ENCODE peak calls at places on chromosomes 13 and 19, in seven cellular contexts. K, X, H, Y, F, V and J are unnamed samples. For H3K4me1, the result is how much of the 10 kb centered on the place peaks cover.

GRCh38 chr13:73248711-73249580 is 190.1 kb downstream of the KLF5 start:
- DNase-seq in F (peak), V (no peak), Y (peak), H (no peak), X (no peak), K (no peak), J (no peak)

GRCh38 chr13:99281811-99282263 is 23.7 kb upstream of the GPR18 start:
- DNase-seq in K (no peak), F (peak), X (peak), H (peak), V (peak), Y (no peak), J (peak)

GRCh38 chr13:112160558-112160957 is 93.6 kb downstream of the SOX1 start:
- DNase-seq in Y (no peak), K (no peak), H (no peak), F (no peak), X (no peak), V (no peak), J (no peak)

GRCh38 chr13:37960427-37960826 is 90.9 kb upstream of the TRPC4 start:
- DNase-seq in V (no peak), Y (no peak), X (no peak), H (no peak), F (peak), K (no peak), J (no peak)

GRCh38 chr19:33186431-33186830 is 7.7 kb upstream of the LRP3 start:
- DNase-seq in Y (no peak), K (no peak), H (no peak), F (no peak), X (no peak), V (no peak), J (no peak)

GRCh38 chr19:32041681-32042292 is 303.6 kb upstream of the ZNF507 start:
- DNase-seq in F (no peak), H (peak), K (peak), Y (peak), X (no peak), V (peak), J (peak)

GRCh38 chr13:25478186-25478585 is 106.4 kb downstream of the ATP8A2 start:
- DNase-seq in V (no peak), Y (no peak), H (no peak), X (no peak), K (no peak), F (no peak), J (no peak)

GRCh38 chr19:39350156-39350555 is 7.9 kb downstream of the SAMD4B start:
- DNase-seq in F (no peak), X (no peak), Y (no peak), K (no peak), H (no peak), V (no peak), J (no peak)

GRCh38 chr13:85659493-85659892 is 139.7 kb downstream of the SLITRK6 start:
- DNase-seq in K (no peak), X (no peak), V (no peak), F (no peak), H (no peak), Y (no peak), J (no peak)

GRCh38 chr13:97879646-97880297 is 73.7 kb upstream of the IPO5 start:
- DNase-seq in V (no peak), Y (no peak), H (no peak), K (no peak), F (peak), X (no peak), J (no peak)

GRCh38 chr19:51514866-51515481 is 13.4 kb upstream of the SIGLEC12 start:
- DNase-seq in V (no peak), Y (no peak), X (peak), F (peak), K (peak), H (no peak), J (no peak)

GRCh38 chr13:44918323-44919102 is 70.8 kb downstream of the NUFIP1 start:
- DNase-seq in V (peak), X (peak), H (peak), Y (peak), F (peak), K (no peak), J (peak)

GRCh38 chr13:71218960-71219359 is 648.0 kb downstream of the DACH1 start:
- DNase-seq in Y (no peak), X (no peak), H (no peak), F (peak), V (no peak), K (peak), J (no peak)

DNA sequence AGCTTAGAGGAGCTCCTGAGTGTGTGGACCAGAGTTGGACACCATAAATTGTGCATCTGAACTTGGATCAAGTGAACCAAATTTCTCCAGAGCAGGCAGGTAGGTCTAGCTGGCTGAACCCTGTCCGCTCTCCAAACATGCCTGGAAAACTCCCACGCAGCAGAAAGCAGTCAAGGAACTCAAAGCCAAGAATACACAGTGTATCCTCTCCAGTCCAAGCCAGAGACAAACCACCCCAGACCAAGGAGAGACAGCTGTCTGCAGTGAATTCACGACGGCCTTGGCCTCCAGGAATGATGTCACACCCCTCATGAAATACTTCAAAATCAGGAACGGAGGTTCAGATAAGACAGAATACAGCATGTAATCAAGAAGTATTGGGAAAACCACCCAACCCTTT is 44.0 kb downstream of the COL4A1 start:
- DNase-seq in X (no peak), F (peak), V (no peak), H (no peak), Y (no peak), K (no peak), J (peak)
- H3K4me1 ChIP-seq in X (under half), F (under half), V (under half), H (half or more), Y (under half), K (under half), J (under half)

DNA sequence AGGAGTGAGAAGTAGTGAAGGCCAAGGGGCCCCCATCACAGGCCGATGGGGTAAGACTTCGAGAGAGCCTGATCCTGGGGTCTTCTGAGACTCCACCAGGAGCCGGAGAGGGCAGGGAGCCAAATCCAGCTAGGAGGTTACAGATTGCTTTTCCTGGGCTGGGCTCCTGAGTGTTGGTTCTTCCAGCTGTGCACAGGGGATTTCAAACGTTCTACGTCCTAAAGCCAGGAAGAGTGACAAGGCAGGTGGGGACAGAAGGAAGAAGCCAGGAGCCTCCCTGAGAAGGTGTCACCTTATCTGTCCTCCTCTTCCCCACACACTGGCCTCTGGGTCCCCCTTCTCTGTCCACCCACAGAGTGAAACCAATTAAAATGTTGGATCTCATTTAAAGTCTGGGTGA is 16.1 kb upstream of the TPRX2 start:
- DNase-seq in K (no peak), F (no peak), X (no peak), V (no peak), H (no peak), Y (no peak), J (no peak)
- H3K27ac ChIP-seq in K (no peak), F (no peak), X (no peak), V (no peak), H (no peak), Y (no peak), J (no peak)

DNA sequence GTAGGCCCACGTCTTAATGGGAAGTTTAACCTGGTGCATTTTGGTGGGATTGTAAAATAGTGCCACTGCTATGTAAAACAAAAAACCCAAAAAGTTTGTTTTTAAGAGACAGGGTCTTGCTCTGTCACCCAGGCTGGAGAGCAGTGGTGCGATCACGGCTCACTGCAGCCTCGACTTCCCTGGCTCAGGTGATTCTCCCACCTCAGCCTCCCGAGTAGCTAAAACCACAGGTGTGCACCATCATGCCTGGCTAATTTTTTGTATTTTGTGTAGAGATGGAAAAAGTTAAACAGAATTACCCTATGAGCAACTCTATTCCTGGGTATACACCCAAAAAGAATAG is 820 bp upstream of the REXO1 start:
- DNase-seq in H (no peak), F (no peak), K (no peak), V (no peak), X (no peak), Y (no peak), J (no peak)
- H3K4me1 ChIP-seq in H (half or more), F (under half), K (under half), V (under half), X (half or more), Y (under half), J (under half)

DNA sequence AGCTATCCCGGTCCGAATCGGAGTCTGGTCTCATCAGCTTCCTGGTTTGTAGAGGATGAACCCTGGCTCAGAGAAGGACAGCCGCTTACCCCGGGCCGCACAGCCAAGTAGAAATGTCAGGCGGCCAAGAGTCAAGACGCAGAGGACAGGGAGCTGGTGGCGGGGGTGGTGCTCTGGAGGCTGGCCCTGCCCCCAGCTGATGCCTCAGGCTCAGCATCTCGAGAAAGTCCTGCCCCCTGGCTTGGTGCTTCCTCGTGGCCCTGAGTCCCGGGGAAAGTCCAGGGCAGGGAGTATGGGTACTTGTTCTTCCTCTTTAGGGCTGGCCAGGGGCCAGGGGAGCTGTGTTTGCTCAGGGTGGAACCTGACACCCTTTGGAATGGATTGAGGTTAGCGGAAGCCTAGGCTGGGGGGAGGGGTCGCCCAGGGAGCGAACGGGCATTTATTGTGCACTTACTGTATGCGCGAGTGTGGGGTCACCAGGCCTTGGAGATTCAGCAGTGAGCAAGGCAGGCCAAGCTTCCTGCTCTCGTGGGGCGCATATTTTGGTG is 2.2 kb downstream of the TJP3 start:
- DNase-seq in F (peak), V (peak), X (no peak), H (peak), K (no peak), Y (no peak), J (peak)
- H3K27ac ChIP-seq in F (no peak), V (no peak), X (no peak), H (no peak), K (no peak), Y (no peak), J (no peak)

GRCh38 chr13:30738526-30738925 is 3.2 kb downstream of the ALOX5AP start:
- DNase-seq in H (no peak), K (no peak), F (peak), V (no peak), X (no peak), Y (no peak), J (no peak)
- H3K4me1 ChIP-seq in H (under half), K (under half), F (under half), V (under half), X (half or more), Y (under half), J (under half)

DNA sequence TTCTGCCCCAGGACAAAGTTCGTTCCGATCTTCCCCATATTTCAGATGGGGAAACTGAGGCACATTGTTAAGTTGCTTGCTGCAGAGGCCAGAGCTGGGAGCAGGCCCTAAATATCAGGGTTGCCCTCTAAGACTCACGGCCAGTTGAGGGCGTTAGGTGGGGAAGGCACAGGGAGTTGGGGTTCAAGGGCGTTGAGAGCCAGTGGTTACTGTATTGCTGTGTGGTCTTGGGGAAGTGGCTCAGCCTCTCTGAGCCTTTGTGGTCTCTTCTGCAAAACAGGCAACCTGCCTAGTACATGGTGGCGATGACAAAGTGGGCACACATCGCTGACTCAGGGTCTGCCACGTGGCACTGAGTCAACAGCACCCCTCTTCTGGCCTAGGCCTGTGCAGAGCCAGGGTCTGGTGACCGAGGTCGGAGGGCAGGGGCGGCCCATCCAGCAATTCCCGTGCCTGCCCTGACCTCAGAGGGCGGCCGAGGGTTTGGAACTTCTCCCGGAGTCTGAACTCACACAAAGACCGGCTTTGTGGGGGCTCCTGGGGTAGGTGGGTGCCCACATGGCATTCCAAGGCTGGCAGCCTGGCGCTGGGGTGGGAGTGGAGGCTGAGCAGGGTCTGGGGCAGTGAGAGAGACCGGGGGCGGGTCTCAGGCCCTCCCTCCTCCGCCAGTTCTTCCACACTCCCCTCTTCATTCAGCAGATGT is 10.2 kb downstream of the TNFAIP8L1 start:
- DNase-seq in X (no peak), F (no peak), V (no peak), K (no peak), Y (no peak), H (no peak), J (no peak)
- H3K27ac ChIP-seq in X (no peak), F (no peak), V (no peak), K (no peak), Y (no peak), H (peak), J (no peak)

GRCh38 chr19:56142087-56142787 is 1.1 kb downstream of the ZNF444 start:
- DNase-seq in X (no peak), V (no peak), K (no peak), H (no peak), F (peak), Y (no peak), J (no peak)

GRCh38 chr19:56140583-56141415 is at the start of gene ZNF444:
- DNase-seq in H (peak), F (peak), K (peak), Y (peak), V (peak), X (peak), J (peak)

GRCh38 chr19:56141416-56141992 is 417 bp downstream of the ZNF444 start:
- DNase-seq in Y (no peak), F (peak), V (no peak), X (peak), K (no peak), H (no peak), J (no peak)

GRCh38 chr19:56138069-56138468 is 3.0 kb upstream of the ZNF444 start:
- DNase-seq in X (no peak), F (no peak), H (no peak), Y (no peak), V (no peak), K (no peak), J (no peak)

DNA sequence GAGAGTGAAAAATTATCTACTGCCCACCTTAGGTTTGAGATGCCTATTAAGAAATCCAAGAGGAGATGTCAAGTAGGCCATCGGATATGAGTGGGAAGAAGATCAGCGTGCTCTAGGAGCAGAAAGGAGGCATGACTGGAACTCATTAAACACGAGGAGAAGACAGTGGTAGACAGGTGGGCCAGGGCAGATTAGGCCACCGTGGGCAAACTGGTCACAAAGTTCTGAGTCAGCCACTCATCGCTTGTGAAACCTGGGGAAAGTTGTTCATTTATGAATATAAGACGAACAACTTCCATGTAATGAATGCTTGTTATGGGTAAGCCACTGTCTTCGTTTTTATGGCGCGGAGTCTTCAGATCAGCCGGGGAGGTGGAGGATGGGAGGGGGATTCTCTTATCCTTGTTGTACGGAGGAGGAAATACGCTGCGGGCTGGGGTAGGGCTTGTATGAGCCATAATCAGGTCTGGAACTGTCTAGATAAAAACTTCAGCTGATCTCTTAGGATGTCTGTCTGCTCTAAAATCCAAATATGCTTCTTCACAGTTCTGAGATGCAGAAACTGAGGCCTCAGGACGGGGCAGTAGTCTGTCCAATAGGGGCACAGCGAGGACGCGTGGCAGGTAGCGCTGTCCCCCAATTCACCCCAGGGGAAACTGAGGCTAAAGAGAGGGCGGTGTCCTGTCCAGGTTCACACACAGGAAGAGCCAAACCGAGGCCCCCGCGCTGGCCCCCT is 1.1 kb upstream of the ZNF444 start:
- DNase-seq in X (no peak), V (no peak), F (peak), H (no peak), Y (no peak), K (no peak), J (no peak)
- H3K4me1 ChIP-seq in X (under half), V (under half), F (under half), H (under half), Y (under half), K (under half), J (under half)